ENCODE peak calls at places on chromosomes 11 and 22, in nine cellular contexts. I, N, G, W, E, T, J, V and Z are unnamed samples.

GRCh38 chr11:87628161-87628560 is 547.1 kb downstream of the RAB38 start:
- DNase-seq in I (no peak), N (no peak), G (no peak), W (no peak), E (no peak), T (no peak), J (no peak), V (no peak), Z (no peak)

GRCh38 chr22:18031670-18032454 is 7.5 kb upstream of the MICAL3 start:
- DNase-seq in I (no peak), N (peak), G (no peak), W (no peak), E (no peak), T (peak), J (peak), V (no peak), Z (no peak)

GRCh38 chr22:34036936-34037335 is 116.7 kb upstream of the LARGE1 start:
- DNase-seq in I (no peak), N (no peak), G (no peak), W (no peak), E (no peak), T (no peak), J (no peak), V (no peak), Z (no peak)

GRCh38 chr22:26777402-26777801 is 120.0 kb downstream of the MIAT start:
- DNase-seq in I (no peak), N (peak), G (no peak), W (no peak), E (no peak), T (peak), J (peak), V (no peak), Z (no peak)

GRCh38 chr22:41238570-41239442 is 1.9 kb downstream of the CHADL start:
- DNase-seq in I (no peak), N (no peak), G (no peak), W (no peak), E (no peak), T (no peak), J (no peak), V (no peak), Z (no peak)

GRCh38 chr11:94788396-94788795 is 20.2 kb downstream of the AMOTL1 start:
- DNase-seq in I (no peak), N (peak), G (no peak), W (no peak), E (no peak), T (peak), J (peak), V (no peak), Z (no peak)

GRCh38 chr11:111353776-111354600 is 25.1 kb downstream of the POU2AF1 start:
- DNase-seq in I (no peak), N (no peak), G (no peak), W (no peak), E (peak), T (no peak), J (no peak), V (no peak), Z (no peak)

GRCh38 chr11:18056561-18057181 is 10.6 kb upstream of the TPH1 start:
- DNase-seq in I (no peak), N (no peak), G (no peak), W (no peak), E (no peak), T (no peak), J (no peak), V (no peak), Z (no peak)

GRCh38 chr22:47209547-47210023 is 447.1 kb downstream of the TBC1D22A start:
- DNase-seq in I (no peak), N (no peak), G (no peak), W (no peak), E (no peak), T (no peak), J (no peak), V (no peak), Z (no peak)

GRCh38 chr11:73670808-73671207 is 24.4 kb downstream of the PLEKHB1 start:
- DNase-seq in I (no peak), N (no peak), G (no peak), W (no peak), E (no peak), T (no peak), J (no peak), V (no peak), Z (no peak)

GRCh38 chr11:80197155-80197554 is 756.3 kb upstream of the TENM4 start:
- DNase-seq in I (no peak), N (no peak), G (no peak), W (no peak), E (no peak), T (no peak), J (no peak), V (no peak), Z (no peak)

GRCh38 chr11:128552783-128553661 is 34.3 kb downstream of the ETS1 start:
- DNase-seq in I (no peak), N (no peak), G (no peak), W (no peak), E (no peak), T (peak), J (no peak), V (no peak), Z (no peak)

GRCh38 chr22:47107431-47107830 is 345.0 kb downstream of the TBC1D22A start:
- DNase-seq in I (no peak), N (peak), G (no peak), W (no peak), E (no peak), T (peak), J (peak), V (no peak), Z (no peak)

GRCh38 chr22:42619261-42620063 is 4.8 kb upstream of the POLDIP3 start:
- DNase-seq in I (no peak), N (no peak), G (no peak), W (no peak), E (peak), T (no peak), J (no peak), V (no peak), Z (no peak)

GRCh38 chr11:96200243-96200642 is 142.8 kb downstream of the MAML2 start:
- DNase-seq in I (no peak), N (peak), G (no peak), W (no peak), E (no peak), T (peak), J (peak), V (no peak), Z (no peak)

GRCh38 chr11:121814962-121815361 is 301.1 kb downstream of the BLID start:
- DNase-seq in I (no peak), N (peak), G (no peak), W (no peak), E (no peak), T (peak), J (no peak), V (no peak), Z (no peak)

GRCh38 chr11:44269369-44270351 is 40.3 kb downstream of the ALX4 start:
- DNase-seq in I (no peak), N (peak), G (no peak), W (no peak), E (no peak), T (peak), J (peak), V (no peak), Z (no peak)

GRCh38 chr11:34151916-34152845 is 46.8 kb downstream of the NAT10 start:
- DNase-seq in I (no peak), N (no peak), G (no peak), W (no peak), E (no peak), T (no peak), J (no peak), V (no peak), Z (no peak)

GRCh38 chr11:77471520-77472234 is 2.2 kb downstream of the PAK1 start:
- DNase-seq in I (peak), N (no peak), G (no peak), W (peak), E (no peak), T (no peak), J (peak), V (no peak), Z (no peak)

GRCh38 chr22:29310863-29311339 is 4.5 kb downstream of the GAS2L1 start:
- DNase-seq in I (peak), N (peak), G (no peak), W (peak), E (peak), T (peak), J (peak), V (no peak), Z (no peak)

GRCh38 chr11:8065031-8065430 is 16.0 kb upstream of the TUB start:
- DNase-seq in I (no peak), N (no peak), G (no peak), W (no peak), E (no peak), T (no peak), J (no peak), V (no peak), Z (no peak)

GRCh38 chr22:46149998-46150549 is at the start of gene PPARA:
- DNase-seq in I (peak), N (peak), G (peak), W (peak), E (peak), T (peak), J (peak), V (peak), Z (no peak)

GRCh38 chr11:70111269-70112016 is 33.3 kb downstream of the ANO1 start:
- DNase-seq in I (peak), N (peak), G (no peak), W (peak), E (peak), T (peak), J (peak), V (no peak), Z (peak)

GRCh38 chr22:22462813-22463567 is 45.6 kb downstream of the ZNF280B start:
- DNase-seq in I (no peak), N (peak), G (no peak), W (no peak), E (no peak), T (no peak), J (no peak), V (no peak), Z (no peak)

GRCh38 chr22:17675584-17675983 is 37.0 kb downstream of the BCL2L13 start:
- DNase-seq in I (no peak), N (no peak), G (no peak), W (no peak), E (no peak), T (no peak), J (no peak), V (no peak), Z (no peak)

GRCh38 chr11:35747638-35748037 is 85.1 kb downstream of the TRIM44 start:
- DNase-seq in I (peak), N (no peak), G (no peak), W (no peak), E (no peak), T (no peak), J (no peak), V (no peak), Z (no peak)

GRCh38 chr22:40035351-40035750 is 40.6 kb downstream of the FAM83F start:
- DNase-seq in I (no peak), N (no peak), G (no peak), W (no peak), E (no peak), T (no peak), J (no peak), V (no peak), Z (no peak)

GRCh38 chr11:117997436-117998200 is 11.4 kb downstream of the IL10RA start:
- DNase-seq in I (no peak), N (no peak), G (no peak), W (no peak), E (no peak), T (no peak), J (no peak), V (no peak), Z (no peak)

GRCh38 chr11:105005451-105005845 is 17.5 kb downstream of the CASP5 start:
- DNase-seq in I (no peak), N (no peak), G (no peak), W (no peak), E (no peak), T (no peak), J (no peak), V (no peak), Z (no peak)

GRCh38 chr11:73664894-73665293 is 18.5 kb downstream of the PLEKHB1 start:
- DNase-seq in I (no peak), N (no peak), G (no peak), W (no peak), E (no peak), T (no peak), J (no peak), V (no peak), Z (no peak)